ENCODE peak calls at places on chromosome 2, in eight cellular contexts. J is heart left ventricle, V is HCT116, H is ovary, I is astrocyte of the cerebellum, L is mammary epithelial cell, C is tibial artery, A is left ventricle myocardium inferior. N is an unnamed sample.

GRCh38 chr2:217413193-217413592 is 553.3 kb upstream of the TNP1 start:
- DNase-seq in C (no peak), V (no peak), J (no peak), I (no peak), H (no peak), L (peak; percentile 49), A (no peak), N (no peak)

GRCh38 chr2:130310881-130311280 is 31.8 kb upstream of the IMP4 start:
- DNase-seq in V (no peak), J (no peak), A (no peak), H (no peak), I (no peak), L (no peak), C (no peak), N (no peak)

GRCh38 chr2:567865-568638 is 109.2 kb downstream of the TMEM18 start:
- DNase-seq in H (peak; percentile 68), J (peak; percentile 40), A (peak; percentile 28), L (peak; percentile 32), C (peak; percentile 80), V (no peak), I (no peak), N (no peak)

GRCh38 chr2:147433822-147434221 is 411.0 kb upstream of the ACVR2A start:
- DNase-seq in C (no peak), J (no peak), V (no peak), H (no peak), I (no peak), L (no peak), A (no peak), N (peak; percentile 61)

GRCh38 chr2:74554821-74555531 is 456 bp downstream of the DOK1 start:
- DNase-seq in L (no peak), A (peak; percentile 38), V (no peak), C (peak; percentile 78), H (peak; percentile 46), I (no peak), J (peak; percentile 55), N (no peak)

GRCh38 chr2:196249860-196250259 is 78.5 kb upstream of the STK17B start:
- DNase-seq in L (no peak), V (no peak), J (no peak), I (no peak), A (no peak), C (no peak), H (no peak), N (no peak)

GRCh38 chr2:234494361-234495075 is 2.4 kb downstream of the ARL4C start:
- DNase-seq in A (no peak), L (peak; percentile 59), C (no peak), V (no peak), J (no peak), I (peak; percentile 67), H (no peak), N (no peak)

GRCh38 chr2:106183093-106183837 is 10.8 kb downstream of the UXS1 start:
- DNase-seq in A (no peak), C (no peak), L (no peak), H (peak; percentile 48), I (no peak), V (no peak), J (no peak), N (no peak)

GRCh38 chr2:106161938-106162814 is 31.9 kb downstream of the UXS1 start:
- DNase-seq in A (no peak), J (no peak), C (no peak), V (peak; percentile 75), L (peak; percentile 21), H (no peak), I (no peak), N (no peak)

GRCh38 chr2:76445880-76446279 is 735.2 kb upstream of the GCFC2 start:
- DNase-seq in J (no peak), I (no peak), H (no peak), A (no peak), C (no peak), L (no peak), V (no peak), N (no peak)

DNA sequence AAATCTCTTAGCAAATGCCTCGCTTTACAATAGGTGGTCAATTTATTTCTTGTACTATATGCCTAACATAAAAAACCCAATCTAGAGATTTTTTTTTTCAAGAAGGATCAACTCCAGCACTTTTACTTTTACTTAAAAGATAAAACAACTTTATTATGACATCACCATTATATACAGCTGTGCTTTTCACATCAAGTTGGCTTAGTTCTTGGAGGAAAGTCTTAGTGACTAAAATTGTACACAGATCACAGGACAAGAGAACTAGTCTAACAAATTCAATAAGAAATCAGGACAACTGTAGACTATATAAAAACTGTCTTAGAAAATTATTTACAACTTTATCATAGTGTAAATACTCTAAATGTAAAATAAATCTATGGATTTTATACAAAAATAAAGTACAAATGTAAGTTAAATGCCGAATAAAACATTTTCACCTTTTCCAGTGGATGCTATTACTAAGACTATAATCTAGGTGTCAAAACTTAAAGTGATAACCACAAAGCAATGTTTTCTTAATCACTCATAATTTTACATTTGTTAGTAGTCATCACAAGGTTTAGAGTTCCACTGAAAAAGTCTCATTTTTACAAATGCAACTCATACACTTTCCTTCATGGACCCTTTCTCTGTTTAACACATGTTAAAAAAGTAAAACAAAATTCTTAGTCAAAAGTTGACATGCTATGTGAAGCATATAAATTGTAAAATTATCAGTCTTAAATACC is 5.4 kb upstream of the CD302 start:
- DNase-seq in H (no peak), A (no peak), J (no peak), C (no peak), V (no peak), I (no peak), L (no peak), N (no peak)
- H3K4me3 ChIP-seq in H (no peak overlapping the region), A (no peak overlapping the region), J (no peak overlapping the region), C (no peak overlapping the region), V (no peak overlapping the region), I (no peak overlapping the region), L (no peak overlapping the region), N (no peak overlapping the region)

GRCh38 chr2:88875749-88876148 is 184.3 kb downstream of the RPIA start:
- DNase-seq in L (no peak), V (no peak), J (no peak), H (no peak), A (no peak), C (no peak), I (no peak), N (no peak)

GRCh38 chr2:88885275-88885674 is 193.8 kb downstream of the RPIA start:
- DNase-seq in H (no peak), V (no peak), I (no peak), J (no peak), C (no peak), A (no peak), L (no peak), N (no peak)

GRCh38 chr2:88885679-88886402 is 194.4 kb downstream of the RPIA start:
- DNase-seq in H (no peak), C (no peak), A (no peak), V (no peak), J (no peak), I (no peak), L (no peak), N (no peak)

DNA sequence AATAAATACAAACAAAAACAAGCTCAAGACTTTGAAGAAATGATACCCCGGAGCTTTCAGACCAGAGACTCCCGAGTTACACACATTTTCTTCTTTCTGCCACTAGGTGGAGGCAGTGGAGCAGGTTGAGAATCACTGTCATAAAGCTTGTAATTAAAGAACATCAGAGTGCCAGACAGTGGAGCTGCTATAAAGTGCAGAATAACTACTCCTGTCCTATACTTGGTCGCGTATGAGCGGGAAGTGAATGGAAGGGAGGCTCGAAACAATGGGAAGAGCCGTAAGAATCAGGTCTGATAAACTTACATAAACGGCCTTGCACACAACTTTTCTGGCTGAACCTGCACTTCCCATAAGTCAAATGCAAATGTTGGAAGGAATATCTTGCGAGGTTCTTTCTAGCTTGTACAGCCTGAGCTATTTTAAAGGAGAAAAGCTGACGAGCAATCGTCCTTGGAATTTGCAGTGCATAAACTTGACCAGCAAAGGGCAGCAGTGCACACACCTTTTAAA is 189.0 kb downstream of the RPIA start:
- DNase-seq in L (peak; percentile 45), J (no peak), I (peak; percentile 19), A (no peak), V (peak; percentile 43), H (no peak), C (no peak), N (peak; percentile 15)
- TF ChIP-seq CTCF in L (peak; percentile 73), J (peak; percentile 81), I (peak; percentile 79), A (peak; percentile 85), V (peak; percentile 76), H (peak; percentile 45), C (peak; percentile 65), N (peak; percentile 75)

GRCh38 chr2:230828272-230828961 is 36.3 kb upstream of the ITM2C start:
- DNase-seq in J (peak; percentile 65), I (no peak), H (no peak), C (peak; percentile 67), L (no peak), A (peak; percentile 49), V (no peak), N (no peak)
- H3K4me3 ChIP-seq in J (peak overlapping the region; percentile 45), I (peak overlapping the region; percentile 25), H (no peak overlapping the region), C (peak overlapping the region; percentile 11), L (peak overlapping the region; percentile 22), A (peak overlapping the region; percentile 60), V (no peak overlapping the region), N (no peak overlapping the region)

GRCh38 chr2:227125506-227125905 is 38.5 kb downstream of the COL4A4 start:
- DNase-seq in V (no peak), H (no peak), J (no peak), C (no peak), L (no peak), A (no peak), I (no peak), N (no peak)
- TF ChIP-seq CTCF in V (peak; percentile 31), H (no peak), J (no peak), C (no peak), L (no peak), A (no peak), I (peak; percentile 15), N (peak; percentile 7)

DNA sequence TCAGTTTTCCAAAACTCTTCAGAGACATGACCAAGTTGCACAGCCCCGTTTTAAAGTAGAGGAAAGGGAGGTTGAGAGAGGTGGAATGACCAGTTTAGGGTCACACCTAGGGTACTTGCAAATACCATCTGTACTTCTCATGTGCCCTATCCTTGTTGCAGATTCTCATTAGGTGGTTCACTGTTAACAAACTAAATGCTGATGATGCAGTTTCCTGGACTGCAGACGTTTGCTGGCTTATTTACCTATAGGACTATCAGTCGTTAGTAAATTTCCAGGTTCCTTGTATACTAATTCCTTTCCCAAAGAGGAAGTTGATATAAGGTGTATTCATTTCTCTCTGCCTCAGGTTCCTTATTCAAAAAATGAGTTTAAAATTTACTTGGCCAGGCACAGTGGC is 1.4 kb downstream of the FARP2 start:
- DNase-seq in L (no peak), I (no peak), C (no peak), J (no peak), H (no peak), A (no peak), V (no peak), N (no peak)
- H3K4me3 ChIP-seq in L (peak overlapping the region; percentile 86), I (peak overlapping the region; percentile 81), C (peak overlapping the region; percentile 93), J (peak overlapping the region; percentile 97), H (no peak overlapping the region), A (peak overlapping the region; percentile 96), V (peak overlapping the region; percentile 89), N (peak overlapping the region; percentile 92)

GRCh38 chr2:149329068-149329467 is 1.3 kb upstream of the LYPD6 start:
- DNase-seq in I (no peak), H (no peak), V (peak; percentile 16), L (no peak), J (no peak), C (no peak), A (no peak), N (no peak)
- TF ChIP-seq CTCF in I (peak; percentile 49), H (no peak), V (peak; percentile 25), L (peak; percentile 23), J (no peak), C (no peak), A (peak; percentile 24), N (no peak)